ENCODE peak calls at places on chromosomes 13 and 19, in five cellular contexts. C is AG04450, E is RCC 7860, R is amygdala, Q is EL. Y is an unnamed sample.

GRCh38 chr19:17125728-17126677 is 50.4 kb downstream of the MYO9B start:
- DNase-seq in C (no peak), E (no peak), R (no peak), Q (no peak), Y (no peak)

GRCh38 chr13:77480071-77480470 is 55.4 kb upstream of the SCEL start:
- DNase-seq in C (no peak), E (no peak), R (no peak), Q (no peak), Y (no peak)

GRCh38 chr19:35828694-35829301 is 16.2 kb upstream of the PRODH2 start:
- DNase-seq in C (peak; percentile 23), E (no peak), R (no peak), Q (peak; percentile 51), Y (peak; percentile 27)

GRCh38 chr13:27588405-27588804 is 31.9 kb downstream of the LNX2 start:
- DNase-seq in C (no peak), E (no peak), R (no peak), Q (no peak), Y (no peak)

GRCh38 chr13:77545626-77546412 is 10.3 kb downstream of the SCEL start:
- DNase-seq in C (no peak), E (no peak), R (no peak), Q (no peak), Y (no peak)

GRCh38 chr19:38691938-38692457 is 44.5 kb downstream of the ACTN4 start:
- DNase-seq in C (peak; percentile 55), E (peak; percentile 95), R (no peak), Q (peak; percentile 99), Y (peak; percentile 96)

GRCh38 chr13:41916173-41916954 is 44.5 kb downstream of the VWA8 start:
- DNase-seq in C (peak; percentile 66), E (peak; percentile 40), R (no peak), Q (peak; percentile 85), Y (peak; percentile 33)

GRCh38 chr19:46990998-46991676 is 28.5 kb upstream of the NPAS1 start:
- DNase-seq in C (peak; percentile 74), E (peak; percentile 61), R (peak; percentile 81), Q (peak; percentile 85), Y (peak; percentile 79)

GRCh38 chr13:32073180-32073864 is 41.7 kb downstream of the FRY start:
- DNase-seq in C (no peak), E (no peak), R (no peak), Q (no peak), Y (no peak)

Y was measured in GM04504.